ENCODE peak calls at places on chromosome 3, in ten cellular contexts. One of them, this sample, is unnamed.
A peak's percentile ranks its signal among the peaks of the same experiment; 100 is the strongest.

GRCh38 chr3:84772841-84773240 is 185.9 kb upstream of the CADM2 start:
- DNase-seq in upper lobe of left lung: no peak
- DNase-seq in ovary: no peak
- DNase-seq in stomach: no peak
- DNase-seq in HepG2: peak; percentile 3
- DNase-seq in A549: no peak
- DNase-seq in suprapubic skin: no peak
- DNase-seq in tibial nerve: no peak
- DNase-seq in K562: no peak
- DNase-seq in esophagus muscularis mucosa: no peak
- DNase-seq in this sample: no peak

GRCh38 chr3:98770261-98771039 is 7.3 kb downstream of the ST3GAL6 start:
- DNase-seq in upper lobe of left lung: peak; percentile 76
- DNase-seq in ovary: no peak
- DNase-seq in stomach: peak; percentile 69
- DNase-seq in HepG2: no peak
- DNase-seq in A549: no peak
- DNase-seq in suprapubic skin: no peak
- DNase-seq in tibial nerve: no peak
- DNase-seq in K562: no peak
- DNase-seq in esophagus muscularis mucosa: no peak
- DNase-seq in this sample: no peak

GRCh38 chr3:63921741-63922482 is 9.7 kb upstream of the SCAANT1 start:
- DNase-seq in upper lobe of left lung: no peak
- DNase-seq in ovary: no peak
- DNase-seq in stomach: no peak
- DNase-seq in HepG2: no peak
- DNase-seq in A549: no peak
- DNase-seq in suprapubic skin: no peak
- DNase-seq in tibial nerve: no peak
- DNase-seq in K562: no peak
- DNase-seq in esophagus muscularis mucosa: no peak
- DNase-seq in this sample: no peak

GRCh38 chr3:143124683-143125520 is 5.3 kb downstream of the CHST2 start:
- DNase-seq in upper lobe of left lung: no peak
- DNase-seq in ovary: no peak
- DNase-seq in stomach: no peak
- DNase-seq in HepG2: no peak
- DNase-seq in A549: no peak
- DNase-seq in suprapubic skin: no peak
- DNase-seq in tibial nerve: no peak
- DNase-seq in K562: no peak
- DNase-seq in esophagus muscularis mucosa: no peak
- DNase-seq in this sample: no peak

GRCh38 chr3:173548261-173548660 is 150.7 kb downstream of the NLGN1 start:
- DNase-seq in upper lobe of left lung: no peak
- DNase-seq in ovary: no peak
- DNase-seq in stomach: no peak
- DNase-seq in HepG2: no peak
- DNase-seq in A549: no peak
- DNase-seq in suprapubic skin: no peak
- DNase-seq in tibial nerve: no peak
- DNase-seq in K562: no peak
- DNase-seq in esophagus muscularis mucosa: no peak
- DNase-seq in this sample: no peak

GRCh38 chr3:185677146-185677829 is 91.2 kb downstream of the SENP2 start:
- DNase-seq in upper lobe of left lung: no peak
- DNase-seq in ovary: no peak
- DNase-seq in stomach: no peak
- DNase-seq in HepG2: peak; percentile 56
- DNase-seq in A549: peak; percentile 62
- DNase-seq in suprapubic skin: no peak
- DNase-seq in tibial nerve: no peak
- DNase-seq in K562: peak; percentile 64
- DNase-seq in esophagus muscularis mucosa: no peak
- DNase-seq in this sample: no peak

GRCh38 chr3:169945313-169945712 is 21.3 kb upstream of the SEC62 start:
- DNase-seq in upper lobe of left lung: peak; percentile 85
- DNase-seq in ovary: no peak
- DNase-seq in stomach: peak; percentile 39
- DNase-seq in HepG2: no peak
- DNase-seq in A549: no peak
- DNase-seq in suprapubic skin: no peak
- DNase-seq in tibial nerve: no peak
- DNase-seq in K562: peak; percentile 24
- DNase-seq in esophagus muscularis mucosa: no peak
- DNase-seq in this sample: no peak

GRCh38 chr3:30081904-30082303 is 524.5 kb upstream of the TGFBR2 start:
- DNase-seq in upper lobe of left lung: no peak
- DNase-seq in ovary: no peak
- DNase-seq in stomach: peak; percentile 54
- DNase-seq in HepG2: peak; percentile 83
- DNase-seq in A549: no peak
- DNase-seq in suprapubic skin: no peak
- DNase-seq in tibial nerve: no peak
- DNase-seq in K562: no peak
- DNase-seq in esophagus muscularis mucosa: no peak
- DNase-seq in this sample: no peak

GRCh38 chr3:157134620-157135191 is 25.2 kb downstream of the CCNL1 start:
- DNase-seq in upper lobe of left lung: no peak
- DNase-seq in ovary: no peak
- DNase-seq in stomach: peak; percentile 83
- DNase-seq in HepG2: peak; percentile 90
- DNase-seq in A549: no peak
- DNase-seq in suprapubic skin: no peak
- DNase-seq in tibial nerve: peak; percentile 58
- DNase-seq in K562: no peak
- DNase-seq in esophagus muscularis mucosa: no peak
- DNase-seq in this sample: no peak

GRCh38 chr3:12906141-12906915 is 65.0 kb upstream of the RPL32 start:
- DNase-seq in upper lobe of left lung: no peak
- DNase-seq in ovary: no peak
- DNase-seq in stomach: no peak
- DNase-seq in HepG2: no peak
- DNase-seq in A549: no peak
- DNase-seq in suprapubic skin: no peak
- DNase-seq in tibial nerve: no peak
- DNase-seq in K562: no peak
- DNase-seq in esophagus muscularis mucosa: no peak
- DNase-seq in this sample: no peak

GRCh38 chr3:193930247-193930646 is 205.7 kb upstream of the HES1 start:
- DNase-seq in upper lobe of left lung: no peak
- DNase-seq in ovary: no peak
- DNase-seq in stomach: no peak
- DNase-seq in HepG2: no peak
- DNase-seq in A549: no peak
- DNase-seq in suprapubic skin: no peak
- DNase-seq in tibial nerve: no peak
- DNase-seq in K562: no peak
- DNase-seq in esophagus muscularis mucosa: no peak
- DNase-seq in this sample: no peak

GRCh38 chr3:110811050-110811449 is 260.6 kb upstream of the NECTIN3 start:
- DNase-seq in upper lobe of left lung: no peak
- DNase-seq in ovary: no peak
- DNase-seq in stomach: no peak
- DNase-seq in HepG2: peak; percentile 23
- DNase-seq in A549: no peak
- DNase-seq in suprapubic skin: no peak
- DNase-seq in tibial nerve: no peak
- DNase-seq in K562: no peak
- DNase-seq in esophagus muscularis mucosa: no peak
- DNase-seq in this sample: no peak

GRCh38 chr3:191331443-191331842 is 1.1 kb upstream of the UTS2B start:
- DNase-seq in upper lobe of left lung: no peak
- DNase-seq in ovary: no peak
- DNase-seq in stomach: no peak
- DNase-seq in HepG2: no peak
- DNase-seq in A549: no peak
- DNase-seq in suprapubic skin: no peak
- DNase-seq in tibial nerve: no peak
- DNase-seq in K562: peak; percentile 5
- DNase-seq in esophagus muscularis mucosa: no peak
- DNase-seq in this sample: no peak

GRCh38 chr3:53350652-53351051 is 3.3 kb upstream of the DCP1A start:
- DNase-seq in upper lobe of left lung: no peak
- DNase-seq in ovary: no peak
- DNase-seq in stomach: no peak
- DNase-seq in HepG2: peak; percentile 14
- DNase-seq in A549: peak; percentile 10
- DNase-seq in suprapubic skin: no peak
- DNase-seq in tibial nerve: no peak
- DNase-seq in K562: peak; percentile 43
- DNase-seq in esophagus muscularis mucosa: no peak
- DNase-seq in this sample: no peak

GRCh38 chr3:107965141-107965540 is 125.7 kb downstream of the CD47 start:
- DNase-seq in upper lobe of left lung: no peak
- DNase-seq in ovary: no peak
- DNase-seq in stomach: no peak
- DNase-seq in HepG2: no peak
- DNase-seq in A549: no peak
- DNase-seq in suprapubic skin: no peak
- DNase-seq in tibial nerve: no peak
- DNase-seq in K562: no peak
- DNase-seq in esophagus muscularis mucosa: no peak
- DNase-seq in this sample: no peak

GRCh38 chr3:170484869-170485268 is 66.2 kb downstream of the CLDN11 start:
- DNase-seq in upper lobe of left lung: no peak
- DNase-seq in ovary: no peak
- DNase-seq in stomach: no peak
- DNase-seq in HepG2: no peak
- DNase-seq in A549: no peak
- DNase-seq in suprapubic skin: no peak
- DNase-seq in tibial nerve: no peak
- DNase-seq in K562: no peak
- DNase-seq in esophagus muscularis mucosa: no peak
- DNase-seq in this sample: no peak

GRCh38 chr3:171792549-171792948 is 17.7 kb downstream of the PLD1 start:
- DNase-seq in upper lobe of left lung: no peak
- DNase-seq in ovary: no peak
- DNase-seq in stomach: no peak
- DNase-seq in HepG2: peak; percentile 53
- DNase-seq in A549: no peak
- DNase-seq in suprapubic skin: no peak
- DNase-seq in tibial nerve: no peak
- DNase-seq in K562: no peak
- DNase-seq in esophagus muscularis mucosa: no peak
- DNase-seq in this sample: no peak

DNA sequence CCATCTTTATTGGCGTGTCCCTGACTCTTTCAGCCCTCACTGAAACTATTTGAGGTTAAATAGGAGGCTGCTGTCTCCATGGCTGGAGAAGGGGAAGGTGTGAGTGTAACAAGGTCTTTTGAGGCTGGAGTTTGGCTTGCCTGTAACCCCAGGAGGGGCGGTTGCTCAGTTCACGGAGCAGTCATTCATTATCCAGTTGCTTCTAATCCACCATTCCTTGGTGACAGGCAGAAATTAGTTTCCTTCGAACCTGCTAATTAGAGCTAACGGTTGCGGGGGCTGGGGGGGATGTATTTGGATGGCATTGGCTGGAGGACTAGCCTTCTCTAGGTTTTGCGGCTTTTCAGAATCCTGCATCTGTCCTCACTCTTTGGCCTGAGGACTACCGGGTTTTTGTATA is 18.4 kb downstream of the FGD5 start:
- DNase-seq in upper lobe of left lung: no peak
- DNase-seq in ovary: no peak
- DNase-seq in stomach: no peak
- DNase-seq in HepG2: no peak
- DNase-seq in A549: no peak
- DNase-seq in suprapubic skin: no peak
- DNase-seq in tibial nerve: no peak
- DNase-seq in K562: no peak
- DNase-seq in esophagus muscularis mucosa: no peak
- DNase-seq in this sample: peak; percentile 48
- H3K27ac ChIP-seq in upper lobe of left lung: peak overlapping the region; percentile 55
- H3K27ac ChIP-seq in ovary: no peak overlapping the region
- H3K27ac ChIP-seq in stomach: peak overlapping the region; percentile 52
- H3K27ac ChIP-seq in HepG2: no peak overlapping the region
- H3K27ac ChIP-seq in A549: no peak overlapping the region
- H3K27ac ChIP-seq in suprapubic skin: peak overlapping the region; percentile 16
- H3K27ac ChIP-seq in tibial nerve: peak overlapping the region; percentile 27
- H3K27ac ChIP-seq in K562: no peak overlapping the region
- H3K27ac ChIP-seq in esophagus muscularis mucosa: peak overlapping the region; percentile 52
- H3K27ac ChIP-seq in this sample: peak overlapping the region; percentile 55

DNA sequence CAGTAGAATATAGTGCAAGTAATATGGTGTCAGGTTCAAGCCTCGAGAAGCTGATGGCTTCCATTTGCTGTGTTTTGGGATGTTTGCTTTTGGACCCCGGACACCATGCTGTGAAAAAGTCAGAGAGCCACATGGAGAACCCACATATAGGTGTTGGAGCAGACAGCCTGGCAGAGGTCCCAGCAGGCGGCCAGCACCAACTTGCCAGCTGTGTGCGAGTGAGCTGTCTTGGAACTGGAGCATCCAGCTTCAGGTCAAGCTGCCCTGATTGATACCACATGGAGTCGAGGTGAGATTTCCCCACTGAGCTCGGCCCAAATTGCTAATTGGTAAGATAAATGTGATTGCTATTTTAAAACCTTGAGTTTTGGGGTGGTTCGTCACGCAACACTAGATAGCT is 185.7 kb upstream of the TBL1XR1 start:
- DNase-seq in upper lobe of left lung: no peak
- DNase-seq in ovary: no peak
- DNase-seq in stomach: no peak
- DNase-seq in HepG2: no peak
- DNase-seq in A549: no peak
- DNase-seq in suprapubic skin: no peak
- DNase-seq in tibial nerve: no peak
- DNase-seq in K562: no peak
- DNase-seq in esophagus muscularis mucosa: no peak
- DNase-seq in this sample: no peak
- TF ChIP-seq EP300 in upper lobe of left lung: no peak
- TF ChIP-seq EP300 in ovary: no peak
- TF ChIP-seq EP300 in stomach: no peak
- TF ChIP-seq EP300 in HepG2: no peak
- TF ChIP-seq EP300 in A549: no peak
- TF ChIP-seq EP300 in suprapubic skin: no peak
- TF ChIP-seq EP300 in tibial nerve: no peak
- TF ChIP-seq EP300 in K562: no peak
- TF ChIP-seq EP300 in esophagus muscularis mucosa: no peak
- TF ChIP-seq EP300 in this sample: no peak

GRCh38 chr3:52019352-52020080 is 23.8 kb upstream of the RPL29 start:
- DNase-seq in upper lobe of left lung: no peak
- DNase-seq in ovary: no peak
- DNase-seq in stomach: no peak
- DNase-seq in HepG2: no peak
- DNase-seq in A549: no peak
- DNase-seq in suprapubic skin: no peak
- DNase-seq in tibial nerve: no peak
- DNase-seq in K562: peak; percentile 21
- DNase-seq in esophagus muscularis mucosa: no peak
- DNase-seq in this sample: no peak
- TF ChIP-seq POLR2A in upper lobe of left lung: no peak
- TF ChIP-seq POLR2A in ovary: no peak
- TF ChIP-seq POLR2A in stomach: no peak
- TF ChIP-seq POLR2A in HepG2: no peak
- TF ChIP-seq POLR2A in A549: no peak
- TF ChIP-seq POLR2A in suprapubic skin: no peak
- TF ChIP-seq POLR2A in tibial nerve: peak; percentile 12
- TF ChIP-seq POLR2A in K562: no peak
- TF ChIP-seq POLR2A in esophagus muscularis mucosa: no peak
- TF ChIP-seq POLR2A in this sample: no peak

GRCh38 chr3:49123687-49124086 is 3.1 kb upstream of the USP19 start:
- DNase-seq in upper lobe of left lung: no peak
- DNase-seq in ovary: no peak
- DNase-seq in stomach: no peak
- DNase-seq in HepG2: no peak
- DNase-seq in A549: no peak
- DNase-seq in suprapubic skin: no peak
- DNase-seq in tibial nerve: no peak
- DNase-seq in K562: no peak
- DNase-seq in esophagus muscularis mucosa: no peak
- DNase-seq in this sample: no peak
- H3K27ac ChIP-seq in upper lobe of left lung: no peak overlapping the region
- H3K27ac ChIP-seq in ovary: no peak overlapping the region
- H3K27ac ChIP-seq in stomach: no peak overlapping the region
- H3K27ac ChIP-seq in HepG2: no peak overlapping the region
- H3K27ac ChIP-seq in A549: no peak overlapping the region
- H3K27ac ChIP-seq in suprapubic skin: no peak overlapping the region
- H3K27ac ChIP-seq in tibial nerve: no peak overlapping the region
- H3K27ac ChIP-seq in K562: no peak overlapping the region
- H3K27ac ChIP-seq in esophagus muscularis mucosa: no peak overlapping the region
- H3K27ac ChIP-seq in this sample: no peak overlapping the region

This sample was measured in sigmoid colon.